ENCODE peak calls at places on chromosome 14, in four cellular contexts. One of them, this sample, is unnamed.

GRCh38 chr14:51283402-51283825 is 43.4 kb downstream of the TMX1 start:
- DNase-seq in sigmoid colon: no peak
- DNase-seq in GM23338: peak; percentile 90
- DNase-seq in SK-N-SH: peak; percentile 68
- DNase-seq in this sample: no peak

GRCh38 chr14:90699016-90699415 is 117.2 kb downstream of the TTC7B start:
- DNase-seq in GM23338: no peak
- DNase-seq in sigmoid colon: no peak
- DNase-seq in SK-N-SH: no peak
- DNase-seq in this sample: no peak

GRCh38 chr14:69956970-69957369 is 77.8 kb downstream of the SMOC1 start:
- DNase-seq in SK-N-SH: no peak
- DNase-seq in GM23338: no peak
- DNase-seq in sigmoid colon: no peak
- DNase-seq in this sample: no peak

GRCh38 chr14:30330452-30330851 is 228.5 kb upstream of the G2E3 start:
- DNase-seq in GM23338: peak; percentile 48
- DNase-seq in sigmoid colon: no peak
- DNase-seq in SK-N-SH: peak; percentile 8
- DNase-seq in this sample: no peak

GRCh38 chr14:82180057-82180620 is 646.5 kb upstream of the SEL1L start:
- DNase-seq in sigmoid colon: no peak
- DNase-seq in SK-N-SH: no peak
- DNase-seq in GM23338: no peak
- DNase-seq in this sample: no peak

GRCh38 chr14:75971509-75971908 is 10.3 kb downstream of the TGFB3 start:
- DNase-seq in SK-N-SH: no peak
- DNase-seq in GM23338: no peak
- DNase-seq in sigmoid colon: no peak
- DNase-seq in this sample: no peak

GRCh38 chr14:34043627-34044372 is 92.9 kb upstream of the EGLN3 start:
- DNase-seq in sigmoid colon: no peak
- DNase-seq in SK-N-SH: no peak
- DNase-seq in GM23338: peak; percentile 35
- DNase-seq in this sample: no peak

GRCh38 chr14:55097894-55098560 is 31.0 kb upstream of the LGALS3 start:
- DNase-seq in SK-N-SH: no peak
- DNase-seq in sigmoid colon: peak; percentile 59
- DNase-seq in GM23338: no peak
- DNase-seq in this sample: peak; percentile 72

GRCh38 chr14:29348504-29348903 is 579.1 kb downstream of the PRKD1 start:
- DNase-seq in SK-N-SH: no peak
- DNase-seq in GM23338: no peak
- DNase-seq in sigmoid colon: no peak
- DNase-seq in this sample: no peak

GRCh38 chr14:81565441-81566290 is 32.0 kb upstream of the SEL1L start:
- DNase-seq in GM23338: peak; percentile 57
- DNase-seq in sigmoid colon: no peak
- DNase-seq in SK-N-SH: no peak
- DNase-seq in this sample: no peak

GRCh38 chr14:23569443-23570151 is 2.0 kb upstream of the AP1G2 start:
- DNase-seq in SK-N-SH: peak; percentile 72
- DNase-seq in sigmoid colon: peak; percentile 32
- DNase-seq in GM23338: peak; percentile 90
- DNase-seq in this sample: peak; percentile 40

GRCh38 chr14:69473271-69473670 is 11.3 kb upstream of the PLEKHD1 start:
- DNase-seq in sigmoid colon: no peak
- DNase-seq in GM23338: no peak
- DNase-seq in SK-N-SH: no peak
- DNase-seq in this sample: no peak

GRCh38 chr14:96817750-96818666 is 20.8 kb downstream of the VRK1 start:
- DNase-seq in GM23338: no peak
- DNase-seq in sigmoid colon: no peak
- DNase-seq in SK-N-SH: no peak
- DNase-seq in this sample: no peak

GRCh38 chr14:95300002-95300696 is 19.6 kb downstream of the CLMN start:
- DNase-seq in SK-N-SH: no peak
- DNase-seq in GM23338: no peak
- DNase-seq in sigmoid colon: no peak
- DNase-seq in this sample: no peak

GRCh38 chr14:69987416-69988144 is 108.4 kb downstream of the SMOC1 start:
- DNase-seq in sigmoid colon: no peak
- DNase-seq in GM23338: peak; percentile 76
- DNase-seq in SK-N-SH: no peak
- DNase-seq in this sample: no peak

GRCh38 chr14:30210630-30211029 is 283.0 kb upstream of the PRKD1 start:
- DNase-seq in GM23338: no peak
- DNase-seq in SK-N-SH: no peak
- DNase-seq in sigmoid colon: no peak
- DNase-seq in this sample: no peak

GRCh38 chr14:79730911-79731310 is 480.4 kb downstream of the DIO2 start:
- DNase-seq in sigmoid colon: no peak
- DNase-seq in SK-N-SH: no peak
- DNase-seq in GM23338: no peak
- DNase-seq in this sample: no peak

GRCh38 chr14:77882631-77883030 is 82.7 kb downstream of the ADCK1 start:
- DNase-seq in GM23338: no peak
- DNase-seq in SK-N-SH: peak; percentile 60
- DNase-seq in sigmoid colon: no peak
- DNase-seq in this sample: no peak

GRCh38 chr14:77372304-77372841 is 4.5 kb downstream of the TMED8 start:
- DNase-seq in GM23338: no peak
- DNase-seq in sigmoid colon: no peak
- DNase-seq in SK-N-SH: no peak
- DNase-seq in this sample: no peak

GRCh38 chr14:93045211-93045674 is 70.5 kb downstream of the ITPK1 start:
- DNase-seq in GM23338: peak; percentile 52
- DNase-seq in sigmoid colon: no peak
- DNase-seq in SK-N-SH: no peak
- DNase-seq in this sample: no peak

GRCh38 chr14:93042968-93043940 is 72.5 kb downstream of the ITPK1 start:
- DNase-seq in GM23338: no peak
- DNase-seq in SK-N-SH: peak; percentile 81
- DNase-seq in sigmoid colon: no peak
- DNase-seq in this sample: no peak

GRCh38 chr14:93045965-93046695 is 69.6 kb downstream of the ITPK1 start:
- DNase-seq in GM23338: no peak
- DNase-seq in sigmoid colon: no peak
- DNase-seq in SK-N-SH: peak; percentile 85
- DNase-seq in this sample: no peak

GRCh38 chr14:93044601-93045000 is 71.1 kb downstream of the ITPK1 start:
- DNase-seq in GM23338: no peak
- DNase-seq in sigmoid colon: no peak
- DNase-seq in SK-N-SH: no peak
- DNase-seq in this sample: no peak

GRCh38 chr14:93044116-93044515 is 71.6 kb downstream of the ITPK1 start:
- DNase-seq in GM23338: no peak
- DNase-seq in sigmoid colon: no peak
- DNase-seq in SK-N-SH: no peak
- DNase-seq in this sample: no peak
- TF ChIP-seq POLR2AphosphoS5 in GM23338: no peak
- TF ChIP-seq POLR2AphosphoS5 in sigmoid colon: no peak
- TF ChIP-seq POLR2AphosphoS5 in SK-N-SH: no peak
- TF ChIP-seq POLR2AphosphoS5 in this sample: no peak

DNA sequence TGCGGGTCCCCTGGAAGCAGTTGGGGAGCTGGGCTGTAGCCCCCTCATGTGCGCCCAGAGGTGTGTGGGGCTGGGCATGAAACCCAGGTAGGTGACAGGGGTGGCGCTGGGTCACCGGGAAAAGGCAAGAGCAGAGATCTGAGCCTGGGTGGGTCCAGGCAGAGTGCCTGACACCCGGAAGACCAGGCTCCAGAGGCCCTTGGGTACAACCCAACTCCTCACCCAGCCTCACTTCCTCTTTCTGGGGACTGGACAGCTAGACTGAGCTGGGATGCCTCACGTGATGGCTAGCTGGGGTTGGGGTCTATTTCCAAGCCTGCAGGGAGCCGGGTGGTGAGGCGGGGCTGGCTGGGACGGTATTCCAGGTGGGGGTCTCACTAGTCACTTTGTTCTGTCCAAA is 16.3 kb upstream of the CYP46A1 start:
- DNase-seq in GM23338: no peak
- DNase-seq in sigmoid colon: no peak
- DNase-seq in SK-N-SH: no peak
- DNase-seq in this sample: no peak
- H3K4me1 ChIP-seq in GM23338: peaks cover 45% of the 10 kb centered on the region
- H3K4me1 ChIP-seq in sigmoid colon: no peaks in the 10 kb centered on the region
- H3K4me1 ChIP-seq in SK-N-SH: peaks cover 7% of the 10 kb centered on the region
- H3K4me1 ChIP-seq in this sample: no peaks in the 10 kb centered on the region

GRCh38 chr14:28142400-28143015 is 624.1 kb upstream of the FOXG1 start:
- DNase-seq in SK-N-SH: peak; percentile 38
- DNase-seq in GM23338: peak; percentile 57
- DNase-seq in sigmoid colon: no peak
- DNase-seq in this sample: no peak
- TF ChIP-seq CTCF in SK-N-SH: peak; percentile 52
- TF ChIP-seq CTCF in GM23338: peak; percentile 82
- TF ChIP-seq CTCF in sigmoid colon: no peak
- TF ChIP-seq CTCF in this sample: no peak

DNA sequence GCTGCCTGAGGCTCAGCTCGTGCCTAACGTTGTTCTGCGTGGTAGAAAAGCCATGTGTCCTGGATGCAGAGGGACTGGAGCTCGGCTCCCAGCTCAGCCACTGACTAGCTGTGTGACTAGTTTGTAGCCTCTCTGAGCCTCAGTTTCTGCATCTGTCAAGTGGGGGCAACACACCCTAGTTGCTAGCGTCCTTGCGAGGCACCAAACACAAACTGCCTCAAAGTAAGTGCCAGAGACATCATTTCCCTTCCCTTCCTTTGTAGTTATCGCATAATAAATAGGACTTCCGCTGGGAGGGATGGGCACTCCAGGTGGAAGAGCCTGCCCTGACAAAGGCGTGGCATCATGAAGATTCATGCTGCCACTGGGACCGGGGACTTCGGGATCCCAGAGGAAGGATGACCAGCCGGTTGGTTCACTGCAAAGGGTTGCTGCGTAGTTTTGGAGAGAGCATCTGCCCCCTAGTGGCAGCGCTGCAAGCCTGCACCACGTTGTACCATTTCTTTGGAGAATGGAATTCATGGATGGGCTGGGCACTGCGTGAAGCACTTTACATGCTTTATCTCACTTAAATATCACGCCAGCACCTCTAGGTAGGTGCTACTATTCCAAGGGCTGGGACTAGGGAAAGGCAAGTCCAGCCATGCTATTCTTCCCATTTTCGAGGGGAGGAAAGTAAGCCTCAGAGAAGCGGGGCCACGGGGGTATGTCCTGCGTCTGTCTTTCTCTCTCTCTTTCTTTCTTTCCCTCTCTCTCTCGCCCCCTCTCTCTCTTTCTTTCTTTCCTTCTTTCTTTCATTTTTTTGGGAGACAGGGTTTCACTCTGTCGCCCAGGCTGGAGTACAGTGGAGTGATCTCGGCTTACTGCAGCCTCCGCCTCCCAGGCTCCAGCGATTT is 4.6 kb downstream of the CCDC197 start:
- DNase-seq in sigmoid colon: peak; percentile 82
- DNase-seq in SK-N-SH: peak; percentile 86
- DNase-seq in GM23338: peak; percentile 90
- DNase-seq in this sample: peak; percentile 59
- TF ChIP-seq POLR2AphosphoS5 in sigmoid colon: peak; percentile 37
- TF ChIP-seq POLR2AphosphoS5 in SK-N-SH: no peak
- TF ChIP-seq POLR2AphosphoS5 in GM23338: no peak
- TF ChIP-seq POLR2AphosphoS5 in this sample: no peak

DNA sequence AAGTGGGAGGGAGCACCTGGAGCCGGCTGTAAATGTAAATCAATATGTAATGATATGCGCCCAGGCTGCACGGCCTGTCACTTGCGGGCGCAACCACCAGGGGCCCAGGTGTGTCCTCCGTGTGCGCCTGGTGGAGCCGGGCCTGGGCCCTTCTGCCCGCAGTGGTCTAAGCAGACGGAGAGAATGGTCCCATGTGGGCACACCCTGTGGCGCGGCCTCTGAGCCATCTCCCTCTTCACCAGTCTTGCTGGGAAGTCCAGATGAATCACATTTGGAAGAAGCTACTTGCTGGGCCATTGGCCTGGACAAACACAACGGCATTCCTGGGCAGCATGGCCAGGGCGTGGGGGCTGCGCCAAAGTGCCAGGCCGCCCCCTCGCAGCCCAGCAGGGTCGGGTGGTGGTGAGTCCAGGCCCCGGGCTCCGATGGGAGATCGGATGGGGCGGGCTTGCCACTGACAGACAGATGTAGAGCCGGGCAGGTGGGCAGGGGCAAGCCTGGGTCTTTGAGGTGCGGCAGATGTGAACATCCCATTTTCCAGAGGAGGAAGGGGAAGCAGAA is 193.2 kb upstream of the C14orf180 start:
- DNase-seq in GM23338: no peak
- DNase-seq in sigmoid colon: peak; percentile 61
- DNase-seq in SK-N-SH: peak; percentile 36
- DNase-seq in this sample: peak; percentile 81
- H3K4me1 ChIP-seq in GM23338: peaks cover 2% of the 10 kb centered on the region
- H3K4me1 ChIP-seq in sigmoid colon: no peaks in the 10 kb centered on the region
- H3K4me1 ChIP-seq in SK-N-SH: no peaks in the 10 kb centered on the region
- H3K4me1 ChIP-seq in this sample: no peaks in the 10 kb centered on the region

GRCh38 chr14:63727736-63728728 is at the start of gene SGPP1:
- DNase-seq in GM23338: peak; percentile 74
- DNase-seq in sigmoid colon: peak; percentile 89
- DNase-seq in SK-N-SH: peak; percentile 97
- DNase-seq in this sample: peak; percentile 82
- TF ChIP-seq CTCF in GM23338: no peak
- TF ChIP-seq CTCF in sigmoid colon: peak; percentile 32
- TF ChIP-seq CTCF in SK-N-SH: peak; percentile 33
- TF ChIP-seq CTCF in this sample: peak; percentile 64

GRCh38 chr14:21024668-21025373 is at the start of gene NDRG2:
- DNase-seq in sigmoid colon: peak; percentile 94
- DNase-seq in SK-N-SH: peak; percentile 95
- DNase-seq in GM23338: peak; percentile 95
- DNase-seq in this sample: peak; percentile 95
- TF ChIP-seq POLR2AphosphoS5 in sigmoid colon: peak; percentile 79
- TF ChIP-seq POLR2AphosphoS5 in SK-N-SH: no peak
- TF ChIP-seq POLR2AphosphoS5 in GM23338: peak; percentile 45
- TF ChIP-seq POLR2AphosphoS5 in this sample: no peak